ENCODE peak calls at places on chromosome 7, in ten cellular contexts. One of them, this sample, is unnamed.

GRCh38 chr7:29078286-29078685 is 68.1 kb downstream of the CPVL start:
- DNase-seq in activated CD4-positive, alpha-beta T cell treated with anti-CD3 and anti-CD28 coated beads for 36 hours: no peak
- DNase-seq in AG04450: no peak
- DNase-seq in HT-29: no peak
- DNase-seq in dermis microvascular lymphatic vessel endothelial cell: no peak
- DNase-seq in AG09319: no peak
- DNase-seq in psoas muscle: no peak
- DNase-seq in iris pigment epithelial cell: no peak
- DNase-seq in GM03348: no peak
- DNase-seq in B cell: no peak
- DNase-seq in this sample: no peak

GRCh38 chr7:92810242-92810611 is 26.1 kb downstream of the CDK6 start:
- DNase-seq in AG04450: no peak
- DNase-seq in activated CD4-positive, alpha-beta T cell treated with anti-CD3 and anti-CD28 coated beads for 36 hours: no peak
- DNase-seq in psoas muscle: no peak
- DNase-seq in HT-29: no peak
- DNase-seq in GM03348: no peak
- DNase-seq in AG09319: no peak
- DNase-seq in B cell: no peak
- DNase-seq in iris pigment epithelial cell: peak
- DNase-seq in dermis microvascular lymphatic vessel endothelial cell: no peak
- DNase-seq in this sample: no peak

GRCh38 chr7:32888505-32888904 is 3.1 kb downstream of the KBTBD2 start:
- DNase-seq in AG09319: no peak
- DNase-seq in psoas muscle: no peak
- DNase-seq in AG04450: no peak
- DNase-seq in B cell: no peak
- DNase-seq in GM03348: no peak
- DNase-seq in dermis microvascular lymphatic vessel endothelial cell: no peak
- DNase-seq in activated CD4-positive, alpha-beta T cell treated with anti-CD3 and anti-CD28 coated beads for 36 hours: no peak
- DNase-seq in HT-29: no peak
- DNase-seq in iris pigment epithelial cell: no peak
- DNase-seq in this sample: no peak

GRCh38 chr7:38211940-38212339 is 33.9 kb downstream of the STARD3NL start:
- DNase-seq in activated CD4-positive, alpha-beta T cell treated with anti-CD3 and anti-CD28 coated beads for 36 hours: no peak
- DNase-seq in GM03348: no peak
- DNase-seq in AG04450: no peak
- DNase-seq in B cell: no peak
- DNase-seq in iris pigment epithelial cell: no peak
- DNase-seq in psoas muscle: no peak
- DNase-seq in HT-29: no peak
- DNase-seq in dermis microvascular lymphatic vessel endothelial cell: peak
- DNase-seq in AG09319: no peak
- DNase-seq in this sample: no peak

GRCh38 chr7:125065546-125065945 is 135.9 kb upstream of the POT1 start:
- DNase-seq in B cell: no peak
- DNase-seq in HT-29: no peak
- DNase-seq in GM03348: no peak
- DNase-seq in activated CD4-positive, alpha-beta T cell treated with anti-CD3 and anti-CD28 coated beads for 36 hours: no peak
- DNase-seq in AG09319: no peak
- DNase-seq in AG04450: no peak
- DNase-seq in dermis microvascular lymphatic vessel endothelial cell: no peak
- DNase-seq in iris pigment epithelial cell: no peak
- DNase-seq in psoas muscle: no peak
- DNase-seq in this sample: no peak

GRCh38 chr7:148625342-148625741 is 34.8 kb downstream of the C7orf33 start:
- DNase-seq in psoas muscle: no peak
- DNase-seq in B cell: no peak
- DNase-seq in AG04450: no peak
- DNase-seq in AG09319: no peak
- DNase-seq in iris pigment epithelial cell: no peak
- DNase-seq in dermis microvascular lymphatic vessel endothelial cell: no peak
- DNase-seq in HT-29: no peak
- DNase-seq in GM03348: no peak
- DNase-seq in activated CD4-positive, alpha-beta T cell treated with anti-CD3 and anti-CD28 coated beads for 36 hours: no peak
- DNase-seq in this sample: no peak

GRCh38 chr7:132577206-132578049 is 1.2 kb upstream of the PLXNA4 start:
- DNase-seq in GM03348: peak
- DNase-seq in HT-29: no peak
- DNase-seq in AG09319: peak
- DNase-seq in psoas muscle: peak
- DNase-seq in iris pigment epithelial cell: peak
- DNase-seq in activated CD4-positive, alpha-beta T cell treated with anti-CD3 and anti-CD28 coated beads for 36 hours: peak
- DNase-seq in B cell: no peak
- DNase-seq in AG04450: no peak
- DNase-seq in dermis microvascular lymphatic vessel endothelial cell: peak
- DNase-seq in this sample: peak

GRCh38 chr7:44162179-44162578 is 21.0 kb upstream of the MYL7 start:
- DNase-seq in psoas muscle: no peak
- DNase-seq in B cell: no peak
- DNase-seq in AG09319: no peak
- DNase-seq in dermis microvascular lymphatic vessel endothelial cell: no peak
- DNase-seq in HT-29: no peak
- DNase-seq in iris pigment epithelial cell: no peak
- DNase-seq in AG04450: no peak
- DNase-seq in activated CD4-positive, alpha-beta T cell treated with anti-CD3 and anti-CD28 coated beads for 36 hours: no peak
- DNase-seq in GM03348: no peak
- DNase-seq in this sample: no peak

GRCh38 chr7:158007697-158008257 is 579.8 kb downstream of the PTPRN2 start:
- DNase-seq in GM03348: no peak
- DNase-seq in HT-29: no peak
- DNase-seq in iris pigment epithelial cell: no peak
- DNase-seq in activated CD4-positive, alpha-beta T cell treated with anti-CD3 and anti-CD28 coated beads for 36 hours: no peak
- DNase-seq in dermis microvascular lymphatic vessel endothelial cell: no peak
- DNase-seq in psoas muscle: no peak
- DNase-seq in AG04450: no peak
- DNase-seq in AG09319: no peak
- DNase-seq in B cell: no peak
- DNase-seq in this sample: no peak

GRCh38 chr7:23012797-23013714 is 874 bp downstream of the HYCC1 start:
- DNase-seq in GM03348: peak
- DNase-seq in psoas muscle: peak
- DNase-seq in HT-29: no peak
- DNase-seq in AG09319: no peak
- DNase-seq in iris pigment epithelial cell: no peak
- DNase-seq in AG04450: no peak
- DNase-seq in dermis microvascular lymphatic vessel endothelial cell: no peak
- DNase-seq in B cell: no peak
- DNase-seq in activated CD4-positive, alpha-beta T cell treated with anti-CD3 and anti-CD28 coated beads for 36 hours: peak
- DNase-seq in this sample: no peak

GRCh38 chr7:132161231-132161915 is 414.9 kb downstream of the PLXNA4 start:
- DNase-seq in B cell: no peak
- DNase-seq in AG04450: no peak
- DNase-seq in iris pigment epithelial cell: no peak
- DNase-seq in HT-29: no peak
- DNase-seq in GM03348: peak
- DNase-seq in dermis microvascular lymphatic vessel endothelial cell: no peak
- DNase-seq in AG09319: no peak
- DNase-seq in activated CD4-positive, alpha-beta T cell treated with anti-CD3 and anti-CD28 coated beads for 36 hours: no peak
- DNase-seq in psoas muscle: peak
- DNase-seq in this sample: no peak

GRCh38 chr7:96521068-96521629 is 188.5 kb downstream of the SEM1 start:
- DNase-seq in dermis microvascular lymphatic vessel endothelial cell: no peak
- DNase-seq in activated CD4-positive, alpha-beta T cell treated with anti-CD3 and anti-CD28 coated beads for 36 hours: no peak
- DNase-seq in AG04450: no peak
- DNase-seq in GM03348: no peak
- DNase-seq in psoas muscle: no peak
- DNase-seq in HT-29: no peak
- DNase-seq in B cell: no peak
- DNase-seq in iris pigment epithelial cell: no peak
- DNase-seq in AG09319: no peak
- DNase-seq in this sample: no peak

GRCh38 chr7:105796365-105796764 is 80.0 kb downstream of the ATXN7L1 start:
- DNase-seq in dermis microvascular lymphatic vessel endothelial cell: no peak
- DNase-seq in GM03348: peak
- DNase-seq in HT-29: no peak
- DNase-seq in activated CD4-positive, alpha-beta T cell treated with anti-CD3 and anti-CD28 coated beads for 36 hours: no peak
- DNase-seq in B cell: no peak
- DNase-seq in psoas muscle: no peak
- DNase-seq in iris pigment epithelial cell: peak
- DNase-seq in AG04450: no peak
- DNase-seq in AG09319: no peak
- DNase-seq in this sample: no peak

GRCh38 chr7:142749218-142749993 is at the start of gene PRSS1:
- DNase-seq in dermis microvascular lymphatic vessel endothelial cell: no peak
- DNase-seq in AG04450: no peak
- DNase-seq in activated CD4-positive, alpha-beta T cell treated with anti-CD3 and anti-CD28 coated beads for 36 hours: no peak
- DNase-seq in B cell: no peak
- DNase-seq in psoas muscle: no peak
- DNase-seq in GM03348: no peak
- DNase-seq in AG09319: no peak
- DNase-seq in iris pigment epithelial cell: no peak
- DNase-seq in HT-29: no peak
- DNase-seq in this sample: no peak

GRCh38 chr7:41955475-41956243 is 252.8 kb upstream of the INHBA start:
- DNase-seq in dermis microvascular lymphatic vessel endothelial cell: no peak
- DNase-seq in HT-29: no peak
- DNase-seq in activated CD4-positive, alpha-beta T cell treated with anti-CD3 and anti-CD28 coated beads for 36 hours: no peak
- DNase-seq in GM03348: peak
- DNase-seq in AG09319: peak
- DNase-seq in B cell: no peak
- DNase-seq in iris pigment epithelial cell: peak
- DNase-seq in AG04450: peak
- DNase-seq in psoas muscle: peak
- DNase-seq in this sample: peak

GRCh38 chr7:5195157-5195556 is 5.1 kb downstream of the WIPI2 start:
- DNase-seq in iris pigment epithelial cell: no peak
- DNase-seq in GM03348: no peak
- DNase-seq in activated CD4-positive, alpha-beta T cell treated with anti-CD3 and anti-CD28 coated beads for 36 hours: no peak
- DNase-seq in psoas muscle: no peak
- DNase-seq in HT-29: no peak
- DNase-seq in AG09319: no peak
- DNase-seq in AG04450: no peak
- DNase-seq in B cell: no peak
- DNase-seq in dermis microvascular lymphatic vessel endothelial cell: no peak
- DNase-seq in this sample: no peak

GRCh38 chr7:47720907-47721244 is 139.0 kb upstream of the TNS3 start:
- DNase-seq in GM03348: no peak
- DNase-seq in activated CD4-positive, alpha-beta T cell treated with anti-CD3 and anti-CD28 coated beads for 36 hours: no peak
- DNase-seq in iris pigment epithelial cell: no peak
- DNase-seq in B cell: no peak
- DNase-seq in AG09319: no peak
- DNase-seq in dermis microvascular lymphatic vessel endothelial cell: no peak
- DNase-seq in AG04450: no peak
- DNase-seq in psoas muscle: no peak
- DNase-seq in HT-29: no peak
- DNase-seq in this sample: no peak

GRCh38 chr7:93574646-93575554 is at the start of gene CALCR:
- DNase-seq in AG09319: no peak
- DNase-seq in psoas muscle: no peak
- DNase-seq in activated CD4-positive, alpha-beta T cell treated with anti-CD3 and anti-CD28 coated beads for 36 hours: no peak
- DNase-seq in GM03348: peak
- DNase-seq in B cell: no peak
- DNase-seq in HT-29: no peak
- DNase-seq in AG04450: no peak
- DNase-seq in iris pigment epithelial cell: no peak
- DNase-seq in dermis microvascular lymphatic vessel endothelial cell: no peak
- DNase-seq in this sample: no peak

GRCh38 chr7:74479961-74480829 is 26.5 kb downstream of the GTF2IRD1 start:
- DNase-seq in AG04450: peak
- DNase-seq in activated CD4-positive, alpha-beta T cell treated with anti-CD3 and anti-CD28 coated beads for 36 hours: no peak
- DNase-seq in iris pigment epithelial cell: peak
- DNase-seq in psoas muscle: peak
- DNase-seq in HT-29: peak
- DNase-seq in AG09319: peak
- DNase-seq in B cell: no peak
- DNase-seq in dermis microvascular lymphatic vessel endothelial cell: peak
- DNase-seq in GM03348: peak
- DNase-seq in this sample: peak

GRCh38 chr7:23106801-23107713 is 1.5 kb downstream of the KLHL7 start:
- DNase-seq in AG09319: no peak
- DNase-seq in HT-29: peak
- DNase-seq in AG04450: no peak
- DNase-seq in iris pigment epithelial cell: peak
- DNase-seq in psoas muscle: no peak
- DNase-seq in activated CD4-positive, alpha-beta T cell treated with anti-CD3 and anti-CD28 coated beads for 36 hours: no peak
- DNase-seq in dermis microvascular lymphatic vessel endothelial cell: peak
- DNase-seq in GM03348: no peak
- DNase-seq in B cell: no peak
- DNase-seq in this sample: no peak

GRCh38 chr7:94511763-94512162 is 2.2 kb downstream of the CASD1 start:
- DNase-seq in GM03348: no peak
- DNase-seq in B cell: no peak
- DNase-seq in psoas muscle: no peak
- DNase-seq in activated CD4-positive, alpha-beta T cell treated with anti-CD3 and anti-CD28 coated beads for 36 hours: no peak
- DNase-seq in AG09319: no peak
- DNase-seq in HT-29: peak
- DNase-seq in dermis microvascular lymphatic vessel endothelial cell: no peak
- DNase-seq in AG04450: no peak
- DNase-seq in iris pigment epithelial cell: peak
- DNase-seq in this sample: no peak

GRCh38 chr7:26340476-26341018 is 48.9 kb downstream of the SNX10 start:
- DNase-seq in psoas muscle: no peak
- DNase-seq in AG04450: no peak
- DNase-seq in AG09319: no peak
- DNase-seq in B cell: no peak
- DNase-seq in iris pigment epithelial cell: no peak
- DNase-seq in activated CD4-positive, alpha-beta T cell treated with anti-CD3 and anti-CD28 coated beads for 36 hours: no peak
- DNase-seq in dermis microvascular lymphatic vessel endothelial cell: no peak
- DNase-seq in HT-29: no peak
- DNase-seq in GM03348: no peak
- DNase-seq in this sample: no peak

GRCh38 chr7:73995821-73996511 is 32.0 kb upstream of the ELN start:
- DNase-seq in psoas muscle: no peak
- DNase-seq in dermis microvascular lymphatic vessel endothelial cell: no peak
- DNase-seq in GM03348: no peak
- DNase-seq in HT-29: no peak
- DNase-seq in AG09319: no peak
- DNase-seq in activated CD4-positive, alpha-beta T cell treated with anti-CD3 and anti-CD28 coated beads for 36 hours: no peak
- DNase-seq in B cell: no peak
- DNase-seq in iris pigment epithelial cell: no peak
- DNase-seq in AG04450: no peak
- DNase-seq in this sample: no peak

GRCh38 chr7:111264111-111264868 is 173.4 kb downstream of the LRRN3 start:
- DNase-seq in activated CD4-positive, alpha-beta T cell treated with anti-CD3 and anti-CD28 coated beads for 36 hours: no peak
- DNase-seq in GM03348: no peak
- DNase-seq in dermis microvascular lymphatic vessel endothelial cell: no peak
- DNase-seq in psoas muscle: peak
- DNase-seq in HT-29: no peak
- DNase-seq in AG04450: no peak
- DNase-seq in B cell: no peak
- DNase-seq in iris pigment epithelial cell: no peak
- DNase-seq in AG09319: no peak
- DNase-seq in this sample: no peak

GRCh38 chr7:135467207-135467711 is 42.6 kb downstream of the CNOT4 start:
- DNase-seq in activated CD4-positive, alpha-beta T cell treated with anti-CD3 and anti-CD28 coated beads for 36 hours: no peak
- DNase-seq in psoas muscle: no peak
- DNase-seq in GM03348: no peak
- DNase-seq in iris pigment epithelial cell: peak
- DNase-seq in HT-29: peak
- DNase-seq in B cell: no peak
- DNase-seq in AG09319: no peak
- DNase-seq in AG04450: no peak
- DNase-seq in dermis microvascular lymphatic vessel endothelial cell: no peak
- DNase-seq in this sample: no peak

GRCh38 chr7:132842478-132842877 is 239.4 kb downstream of the CHCHD3 start:
- DNase-seq in activated CD4-positive, alpha-beta T cell treated with anti-CD3 and anti-CD28 coated beads for 36 hours: no peak
- DNase-seq in B cell: no peak
- DNase-seq in dermis microvascular lymphatic vessel endothelial cell: no peak
- DNase-seq in AG09319: no peak
- DNase-seq in psoas muscle: no peak
- DNase-seq in GM03348: no peak
- DNase-seq in AG04450: no peak
- DNase-seq in iris pigment epithelial cell: no peak
- DNase-seq in HT-29: no peak
- DNase-seq in this sample: no peak

GRCh38 chr7:12729112-12729511 is 41.7 kb downstream of the ARL4A start:
- DNase-seq in AG04450: no peak
- DNase-seq in AG09319: no peak
- DNase-seq in GM03348: peak
- DNase-seq in B cell: no peak
- DNase-seq in HT-29: peak
- DNase-seq in activated CD4-positive, alpha-beta T cell treated with anti-CD3 and anti-CD28 coated beads for 36 hours: no peak
- DNase-seq in iris pigment epithelial cell: peak
- DNase-seq in dermis microvascular lymphatic vessel endothelial cell: peak
- DNase-seq in psoas muscle: peak
- DNase-seq in this sample: no peak

GRCh38 chr7:121752706-121753105 is 120.3 kb upstream of the PTPRZ1 start:
- DNase-seq in psoas muscle: no peak
- DNase-seq in B cell: no peak
- DNase-seq in dermis microvascular lymphatic vessel endothelial cell: no peak
- DNase-seq in AG09319: no peak
- DNase-seq in activated CD4-positive, alpha-beta T cell treated with anti-CD3 and anti-CD28 coated beads for 36 hours: no peak
- DNase-seq in AG04450: no peak
- DNase-seq in iris pigment epithelial cell: peak
- DNase-seq in HT-29: peak
- DNase-seq in GM03348: peak
- DNase-seq in this sample: peak

This sample was measured in AG09309.